ENCODE peak calls at places on chromosome 1, in ten cellular contexts. P is tibial artery; M is lower lobe of right lung; S is fibroblast of lung; V is CD8-positive, alpha-beta memory T cell; W is iPS DF 6.9; D is aorta; I is tibial nerve; C is cardiac muscle cell; B is IMR-90. J is an unnamed sample.

GRCh38 chr1:226119169-226119568 is 56.7 kb downstream of the H3-3A start:
- DNase-seq in P (no peak), M (no peak), S (no peak), V (no peak), W (no peak), D (no peak), I (no peak), C (no peak), B (no peak), J (no peak)

GRCh38 chr1:106047210-106047609 is 1009.3 kb upstream of the PRMT6 start:
- DNase-seq in P (no peak), M (no peak), S (no peak), V (no peak), W (no peak), D (no peak), I (no peak), C (no peak), B (no peak), J (no peak)

GRCh38 chr1:24481843-24482610 is 20.6 kb upstream of the RCAN3 start:
- DNase-seq in P (no peak), M (no peak), S (no peak), V (peak; percentile 6), W (no peak), D (no peak), I (no peak), C (no peak), B (no peak), J (no peak)

GRCh38 chr1:153277852-153278251 is 18.4 kb downstream of the LORICRIN start:
- DNase-seq in P (no peak), M (no peak), S (no peak), V (no peak), W (peak; percentile 55), D (no peak), I (no peak), C (no peak), B (no peak), J (no peak)

GRCh38 chr1:162913345-162913744 is 52.4 kb upstream of the CCDC190 start:
- DNase-seq in P (no peak), M (no peak), S (no peak), V (no peak), W (no peak), D (no peak), I (no peak), C (no peak), B (no peak), J (no peak)

GRCh38 chr1:202807926-202808757 is at the start of gene KDM5B:
- DNase-seq in P (peak; percentile 78), M (peak; percentile 78), S (peak; percentile 86), V (peak; percentile 54), W (peak; percentile 70), D (peak; percentile 77), I (no peak), C (peak; percentile 79), B (peak; percentile 78), J (peak; percentile 76)

GRCh38 chr1:20081331-20081810 is 11.4 kb downstream of the PLA2G5 start:
- DNase-seq in P (no peak), M (no peak), S (no peak), V (no peak), W (no peak), D (no peak), I (no peak), C (no peak), B (no peak), J (no peak)

GRCh38 chr1:56827711-56828110 is 8.5 kb upstream of the FYB2 start:
- DNase-seq in P (no peak), M (no peak), S (no peak), V (no peak), W (no peak), D (no peak), I (no peak), C (no peak), B (no peak), J (no peak)

GRCh38 chr1:147613506-147613905 is 56.8 kb downstream of the ACP6 start:
- DNase-seq in P (no peak), M (no peak), S (peak; percentile 82), V (no peak), W (no peak), D (no peak), I (no peak), C (no peak), B (peak; percentile 31), J (no peak)

GRCh38 chr1:78619803-78620579 is at the start of gene IFI44L:
- DNase-seq in P (peak; percentile 73), M (peak; percentile 42), S (peak; percentile 73), V (peak; percentile 43), W (no peak), D (peak; percentile 65), I (peak; percentile 19), C (no peak), B (peak; percentile 59), J (no peak)

DNA sequence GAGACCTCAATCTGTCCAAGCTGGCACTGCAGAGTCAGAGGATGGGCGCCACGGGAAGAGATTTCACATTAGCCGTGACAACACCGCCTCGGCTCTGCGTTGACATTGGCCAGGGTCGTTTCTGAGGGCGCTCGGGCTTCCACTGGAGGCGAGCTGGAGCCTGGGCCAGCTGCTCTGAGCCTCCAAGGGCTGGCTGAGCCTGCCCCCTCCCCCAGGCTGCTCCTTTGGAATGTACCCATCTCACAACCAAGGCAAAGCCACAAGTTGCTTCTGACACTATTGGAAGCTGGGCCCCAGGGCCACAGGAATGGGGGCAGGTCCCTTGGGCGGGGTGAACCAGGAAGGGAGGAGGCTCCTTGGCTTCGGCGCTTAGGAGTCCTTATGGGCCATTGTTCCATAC is 12.7 kb downstream of the GPR3 start:
- DNase-seq in P (peak; percentile 83), M (no peak), S (peak; percentile 76), V (no peak), W (no peak), D (no peak), I (no peak), C (peak; percentile 49), B (peak; percentile 30), J (peak; percentile 69)
- H3K27ac ChIP-seq in P (peak overlapping the region; percentile 78), M (peak overlapping the region; percentile 58), S (peak overlapping the region; percentile 49), V (no peak overlapping the region), W (no peak overlapping the region), D (no peak overlapping the region), I (no peak overlapping the region), C (peak overlapping the region; percentile 85), B (no peak overlapping the region), J (no peak overlapping the region)

GRCh38 chr1:113086551-113086950 is 13.6 kb downstream of the LRIG2 start:
- DNase-seq in P (no peak), M (no peak), S (no peak), V (no peak), W (no peak), D (no peak), I (no peak), C (no peak), B (no peak), J (no peak)
- H3K4me1 ChIP-seq in P (peaks cover 7% of the 10 kb centered on the region), M (no peaks in the 10 kb centered on the region), S (no peaks in the 10 kb centered on the region), V (no peaks in the 10 kb centered on the region), W (no peaks in the 10 kb centered on the region), D (peaks cover 4% of the 10 kb centered on the region), I (peaks cover 43% of the 10 kb centered on the region), C (peaks cover 8% of the 10 kb centered on the region), B (no peaks in the 10 kb centered on the region), J (no peaks in the 10 kb centered on the region)

GRCh38 chr1:178819123-178819522 is 51.8 kb downstream of the ANGPTL1 start:
- DNase-seq in P (no peak), M (no peak), S (no peak), V (no peak), W (no peak), D (no peak), I (no peak), C (no peak), B (peak; percentile 15), J (no peak)
- H3K4me3 ChIP-seq in P (no peak overlapping the region), M (no peak overlapping the region), S (no peak overlapping the region), V (no peak overlapping the region), W (no peak overlapping the region), D (no peak overlapping the region), I (no peak overlapping the region), C (no peak overlapping the region), B (no peak overlapping the region), J (no peak overlapping the region)

GRCh38 chr1:218669431-218669830 is 324.3 kb downstream of the TGFB2 start:
- DNase-seq in P (no peak), M (no peak), S (no peak), V (no peak), W (no peak), D (no peak), I (no peak), C (no peak), B (peak; percentile 42), J (no peak)

GRCh38 chr1:218670875-218671274 is 325.7 kb downstream of the TGFB2 start:
- DNase-seq in P (no peak), M (no peak), S (no peak), V (no peak), W (no peak), D (no peak), I (no peak), C (no peak), B (no peak), J (no peak)

GRCh38 chr1:218673170-218673569 is 328.0 kb downstream of the TGFB2 start:
- DNase-seq in P (no peak), M (no peak), S (no peak), V (no peak), W (no peak), D (no peak), I (no peak), C (no peak), B (no peak), J (no peak)

GRCh38 chr1:218674280-218674773 is 329.2 kb downstream of the TGFB2 start:
- DNase-seq in P (no peak), M (peak; percentile 48), S (peak; percentile 69), V (no peak), W (peak; percentile 43), D (peak; percentile 33), I (no peak), C (peak; percentile 91), B (peak; percentile 83), J (peak; percentile 42)

DNA sequence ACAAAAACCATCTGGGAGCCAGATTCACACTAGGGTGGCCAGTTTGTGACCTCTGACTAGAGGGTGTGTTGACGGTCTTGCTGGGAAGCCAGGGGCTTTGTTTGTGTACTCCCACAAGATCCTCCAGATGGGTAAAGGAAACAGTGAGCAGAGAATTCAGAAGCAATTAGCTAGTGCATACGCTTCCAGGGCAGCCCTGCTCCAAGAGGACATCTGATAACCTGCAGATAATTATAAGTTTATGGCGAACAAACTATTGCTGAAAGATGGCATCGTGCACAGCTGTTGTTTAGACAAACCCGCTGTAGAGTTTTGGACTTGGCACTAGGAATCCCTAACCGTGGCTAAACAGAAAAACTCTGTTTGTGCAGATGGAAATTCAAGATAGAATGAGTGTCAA is 326.4 kb downstream of the TGFB2 start:
- DNase-seq in P (no peak), M (no peak), S (peak; percentile 73), V (no peak), W (no peak), D (no peak), I (no peak), C (no peak), B (peak; percentile 31), J (no peak)
- H3K27ac ChIP-seq in P (no peak overlapping the region), M (no peak overlapping the region), S (no peak overlapping the region), V (no peak overlapping the region), W (no peak overlapping the region), D (no peak overlapping the region), I (no peak overlapping the region), C (peak overlapping the region; percentile 34), B (no peak overlapping the region), J (no peak overlapping the region)

DNA sequence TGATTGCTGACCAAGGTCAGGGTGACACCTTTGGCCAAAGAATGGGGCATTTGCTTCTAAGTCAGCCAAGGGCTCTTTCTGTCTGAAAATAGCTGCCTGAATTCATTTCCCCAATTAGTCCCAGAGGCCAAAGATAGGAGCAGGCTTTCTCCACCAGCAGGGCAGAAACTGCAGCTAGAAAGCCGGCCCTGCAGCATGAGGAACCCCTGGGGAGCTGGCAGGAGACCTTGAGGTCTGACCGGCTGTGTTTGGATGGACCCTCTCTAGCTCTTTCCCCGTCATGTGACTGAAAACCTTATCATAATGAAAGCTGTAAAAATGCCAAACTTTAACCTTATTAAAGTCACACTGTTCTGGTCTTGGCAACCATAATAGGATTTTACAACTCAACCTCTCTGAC is 93.4 kb downstream of the CD58 start:
- DNase-seq in P (no peak), M (no peak), S (no peak), V (no peak), W (no peak), D (no peak), I (no peak), C (no peak), B (no peak), J (no peak)
- H3K4me1 ChIP-seq in P (no peaks in the 10 kb centered on the region), M (no peaks in the 10 kb centered on the region), S (no peaks in the 10 kb centered on the region), V (no peaks in the 10 kb centered on the region), W (peaks cover 4% of the 10 kb centered on the region), D (no peaks in the 10 kb centered on the region), I (no peaks in the 10 kb centered on the region), C (peaks cover 27% of the 10 kb centered on the region), B (no peaks in the 10 kb centered on the region), J (no peaks in the 10 kb centered on the region)